ENCODE peak calls at places on chromosomes 13 and 19, in ten cellular contexts. J, E, S, O, V, N, Z, R, B and M are unnamed samples.

GRCh38 chr13:111874981-111875380 is 192.0 kb upstream of the SOX1 start:
- DNase-seq in J (no peak), E (no peak), S (no peak), O (no peak), V (no peak), N (no peak), Z (no peak), R (no peak), B (no peak), M (no peak)

GRCh38 chr13:99059498-99060070 is 81.7 kb upstream of the DOCK9 start:
- DNase-seq in J (peak; percentile 10), E (no peak), S (no peak), O (no peak), V (no peak), N (no peak), Z (no peak), R (peak; percentile 27), B (no peak), M (no peak)

GRCh38 chr19:15452111-15453047 is 2.6 kb upstream of the WIZ start:
- DNase-seq in J (peak; percentile 59), E (peak; percentile 81), S (no peak), O (peak; percentile 77), V (peak; percentile 54), N (peak; percentile 59), Z (no peak), R (peak; percentile 71), B (peak; percentile 61), M (peak; percentile 74)

GRCh38 chr19:35214766-35215422 is 13.6 kb downstream of the FAM187B start:
- DNase-seq in J (no peak), E (no peak), S (no peak), O (no peak), V (no peak), N (no peak), Z (no peak), R (no peak), B (no peak), M (no peak)

GRCh38 chr13:36358352-36358751 is 12.2 kb upstream of the SPART start:
- DNase-seq in J (no peak), E (no peak), S (no peak), O (no peak), V (no peak), N (no peak), Z (no peak), R (peak; percentile 45), B (no peak), M (no peak)

GRCh38 chr19:10450853-10451609 is 30.7 kb downstream of the PDE4A start:
- DNase-seq in J (no peak), E (peak; percentile 89), S (no peak), O (no peak), V (no peak), N (no peak), Z (no peak), R (no peak), B (peak; percentile 41), M (peak; percentile 53)

GRCh38 chr13:98474761-98475160 is 102.1 kb downstream of the STK24 start:
- DNase-seq in J (no peak), E (no peak), S (no peak), O (no peak), V (no peak), N (no peak), Z (no peak), R (no peak), B (no peak), M (no peak)

GRCh38 chr13:29934531-29935308 is 84.3 kb upstream of the UBL3 start:
- DNase-seq in J (no peak), E (no peak), S (no peak), O (no peak), V (no peak), N (no peak), Z (peak; percentile 40), R (no peak), B (no peak), M (no peak)

GRCh38 chr19:56838930-56839664 is 1.4 kb downstream of the PEG3 start:
- DNase-seq in J (no peak), E (peak; percentile 18), S (peak; percentile 98), O (no peak), V (peak; percentile 76), N (peak; percentile 97), Z (no peak), R (no peak), B (no peak), M (peak; percentile 32)

GRCh38 chr13:97107815-97108534 is 113.7 kb upstream of the OXGR1 start:
- DNase-seq in J (no peak), E (no peak), S (no peak), O (no peak), V (no peak), N (no peak), Z (no peak), R (peak; percentile 64), B (no peak), M (no peak)

GRCh38 chr13:22227895-22228294 is 557.0 kb downstream of the FGF9 start:
- DNase-seq in J (no peak), E (no peak), S (no peak), O (no peak), V (no peak), N (no peak), Z (no peak), R (no peak), B (no peak), M (no peak)

GRCh38 chr19:52138614-52139290 is 986 bp downstream of the ZNF616 start:
- DNase-seq in J (peak; percentile 30), E (peak; percentile 7), S (peak; percentile 11), O (peak; percentile 13), V (no peak), N (peak; percentile 25), Z (peak; percentile 58), R (no peak), B (peak; percentile 13), M (peak; percentile 37)

GRCh38 chr19:472005-472858 is 11.4 kb upstream of the SHC2 start:
- DNase-seq in J (peak; percentile 57), E (no peak), S (no peak), O (no peak), V (no peak), N (no peak), Z (no peak), R (no peak), B (no peak), M (no peak)

GRCh38 chr19:13169769-13170168 is 19.6 kb downstream of the IER2 start:
- DNase-seq in J (peak; percentile 84), E (no peak), S (no peak), O (no peak), V (no peak), N (peak; percentile 87), Z (no peak), R (peak; percentile 43), B (no peak), M (no peak)

GRCh38 chr13:49435992-49436391 is 7.9 kb downstream of the CAB39L start:
- DNase-seq in J (no peak), E (no peak), S (no peak), O (no peak), V (no peak), N (no peak), Z (no peak), R (peak; percentile 49), B (no peak), M (peak; percentile 29)

GRCh38 chr19:45511074-45511473 is 3.8 kb downstream of the VASP start:
- DNase-seq in J (no peak), E (no peak), S (no peak), O (no peak), V (no peak), N (no peak), Z (no peak), R (no peak), B (no peak), M (no peak)